ENCODE peak calls at places on chromosomes 12 and 14, in nine cellular contexts. U, Y, C, D, E, P, Q, Z and N are unnamed samples.

GRCh38 chr12:121799175-121799841 is 4.5 kb upstream of the SETD1B start:
- DNase-seq in Y (peak; percentile 64), P (peak; percentile 81), E (peak; percentile 30), D (peak; percentile 48), C (peak; percentile 41), Z (peak; percentile 77), Q (peak; percentile 93), U (peak; percentile 59), N (peak; percentile 82)

GRCh38 chr12:46233418-46233817 is 35.4 kb downstream of the SLC38A1 start:
- DNase-seq in Y (peak; percentile 71), Q (peak; percentile 20), E (no peak), Z (no peak), P (no peak), U (no peak), C (no peak), D (no peak), N (no peak)

GRCh38 chr14:53152909-53153701 is at the start of gene DDHD1:
- DNase-seq in Z (peak; percentile 86), P (peak; percentile 88), Y (peak; percentile 40), C (peak; percentile 83), U (peak; percentile 59), E (peak; percentile 39), D (peak; percentile 47), Q (peak; percentile 99), N (peak; percentile 85)

GRCh38 chr12:71759941-71760340 is 5.3 kb downstream of the RAB21 start:
- DNase-seq in U (no peak), E (no peak), Y (no peak), P (no peak), Z (no peak), Q (no peak), C (no peak), D (no peak), N (no peak)

GRCh38 chr12:124428136-124428791 is 133.4 kb downstream of the RFLNA start:
- DNase-seq in Z (no peak), E (peak; percentile 68), Q (peak; percentile 37), P (no peak), U (no peak), D (peak; percentile 75), Y (no peak), C (peak; percentile 65), N (no peak)

GRCh38 chr14:56059054-56059453 is 59.2 kb upstream of the PELI2 start:
- DNase-seq in U (no peak), D (no peak), Z (no peak), E (no peak), Y (no peak), C (no peak), Q (no peak), P (no peak), N (no peak)

GRCh38 chr12:24025153-24025798 is 75.8 kb upstream of the SOX5 start:
- DNase-seq in E (no peak), C (no peak), U (no peak), Z (no peak), D (no peak), Y (peak; percentile 62), P (no peak), Q (no peak), N (peak; percentile 36)

GRCh38 chr14:51653096-51653814 is 1.5 kb downstream of the FRMD6 start:
- DNase-seq in D (no peak), C (peak; percentile 28), P (no peak), Z (no peak), Y (peak; percentile 70), Q (peak; percentile 53), U (no peak), E (peak; percentile 46), N (peak; percentile 35)

GRCh38 chr14:27672047-27672446 is 1074.2 kb upstream of the NOVA1 start:
- DNase-seq in C (no peak), D (no peak), Y (no peak), E (no peak), Z (no peak), Q (no peak), P (no peak), U (no peak), N (peak; percentile 60)

GRCh38 chr12:57198329-57198728 is 18.3 kb upstream of the NXPH4 start:
- DNase-seq in Y (no peak), U (no peak), D (no peak), E (no peak), Q (no peak), P (no peak), Z (no peak), C (no peak), N (no peak)

GRCh38 chr12:87428701-87429277 is 600.4 kb downstream of the C12orf50 start:
- DNase-seq in U (no peak), E (no peak), Y (no peak), P (no peak), Q (no peak), Z (no peak), C (no peak), D (no peak), N (no peak)

GRCh38 chr12:84056-84455 is 17.5 kb downstream of the IQSEC3 start:
- DNase-seq in Z (no peak), Y (no peak), Q (peak; percentile 57), P (no peak), C (peak; percentile 100), U (peak; percentile 61), E (peak; percentile 30), D (peak; percentile 46), N (no peak)

GRCh38 chr14:65832431-65833253 is 420.1 kb downstream of the FUT8 start:
- DNase-seq in C (no peak), Z (no peak), D (no peak), P (no peak), U (no peak), E (no peak), Q (peak; percentile 22), Y (peak; percentile 5), N (no peak)

GRCh38 chr12:105167346-105167745 is 59.8 kb downstream of the WASHC4 start:
- DNase-seq in U (no peak), P (no peak), Q (no peak), C (no peak), E (no peak), Z (no peak), Y (no peak), D (no peak), N (no peak)

GRCh38 chr12:124921200-124922008 is 7.0 kb upstream of the UBC start:
- DNase-seq in Y (no peak), C (no peak), U (peak; percentile 61), Q (no peak), D (no peak), E (no peak), Z (peak; percentile 69), P (peak; percentile 82), N (no peak)

GRCh38 chr12:30839643-30840190 is 85.0 kb upstream of the CAPRIN2 start:
- DNase-seq in Y (no peak), E (no peak), U (no peak), Q (no peak), C (no peak), Z (no peak), D (no peak), P (no peak), N (no peak)

GRCh38 chr12:39329015-39329414 is 113.9 kb downstream of the KIF21A start:
- DNase-seq in U (no peak), Q (no peak), C (no peak), E (no peak), D (no peak), P (no peak), Y (no peak), Z (no peak), N (no peak)

GRCh38 chr12:120242971-120243699 is 22.4 kb downstream of the PXN start:
- DNase-seq in E (no peak), U (no peak), C (no peak), D (no peak), P (peak; percentile 52), Y (no peak), Q (no peak), Z (no peak), N (no peak)

GRCh38 chr12:41981758-41982157 is 162.9 kb downstream of the GXYLT1 start:
- DNase-seq in Z (no peak), U (no peak), C (no peak), D (no peak), Q (no peak), E (no peak), Y (no peak), P (no peak), N (no peak)

GRCh38 chr12:78403681-78404080 is 460.9 kb upstream of the SYT1 start:
- DNase-seq in Y (no peak), Z (no peak), C (no peak), P (no peak), Q (no peak), E (no peak), U (no peak), D (no peak), N (no peak)

GRCh38 chr14:23881292-23881691 is 72.3 kb upstream of the DHRS4 start:
- DNase-seq in Q (no peak), C (no peak), U (no peak), D (no peak), P (no peak), Z (no peak), E (no peak), Y (no peak), N (no peak)

GRCh38 chr12:52300796-52301691 is 9.7 kb upstream of the KRT81 start:
- DNase-seq in Z (no peak), Q (no peak), Y (no peak), P (no peak), C (no peak), U (no peak), E (no peak), D (no peak), N (no peak)

GRCh38 chr12:24393105-24393504 is 443.6 kb upstream of the SOX5 start:
- DNase-seq in U (no peak), D (no peak), E (no peak), Q (no peak), Y (no peak), C (no peak), Z (no peak), P (no peak), N (no peak)

GRCh38 chr14:102591372-102591943 is 991 bp upstream of the RCOR1 start:
- DNase-seq in D (no peak), C (peak; percentile 23), Y (peak; percentile 52), Q (peak; percentile 74), Z (peak; percentile 58), P (peak; percentile 76), E (no peak), U (no peak), N (peak; percentile 60)

GRCh38 chr14:50658203-50658602 is 9.9 kb downstream of the SAV1 start:
- DNase-seq in Y (no peak), E (no peak), U (no peak), Z (no peak), D (no peak), Q (no peak), P (no peak), C (no peak), N (no peak)

GRCh38 chr12:1007994-1008393 is 17.0 kb downstream of the ERC1 start:
- DNase-seq in D (no peak), P (no peak), U (no peak), Q (no peak), C (no peak), Z (no peak), Y (no peak), E (no peak), N (no peak)

GRCh38 chr14:52025952-52026510 is 36.7 kb downstream of the RTRAF start:
- DNase-seq in Q (no peak), C (no peak), D (no peak), E (no peak), U (no peak), P (no peak), Z (no peak), Y (no peak), N (no peak)

GRCh38 chr12:114686421-114687268 is 2.7 kb upstream of the TBX3 start:
- DNase-seq in C (no peak), Z (no peak), E (no peak), Q (no peak), Y (no peak), P (peak; percentile 66), U (no peak), D (no peak), N (no peak)